ENCODE peak calls at places on chromosomes 3 and 15, in ten cellular contexts. K, I, V, E, N, J, Z, B, P and O are unnamed samples.

GRCh38 chr3:147298511-147298982 is 107.8 kb downstream of the ZIC4 start:
- DNase-seq in P (peak), V (peak), B (peak), Z (peak), E (no peak), N (peak), J (no peak), K (no peak), I (no peak), O (peak)

GRCh38 chr3:42085641-42086376 is 5.3 kb upstream of the TRAK1 start:
- DNase-seq in P (no peak), E (no peak), J (no peak), B (no peak), Z (no peak), K (no peak), N (no peak), I (no peak), V (no peak), O (no peak)

GRCh38 chr3:49295489-49296058 is 18.5 kb upstream of the C3orf62 start:
- DNase-seq in B (peak), N (no peak), E (peak), Z (peak), V (no peak), J (no peak), I (peak), K (no peak), P (peak), O (no peak)

GRCh38 chr3:36648241-36649034 is 115.9 kb downstream of the DCLK3 start:
- DNase-seq in K (no peak), P (peak), Z (peak), N (peak), B (peak), E (no peak), J (no peak), I (no peak), V (peak), O (peak)

GRCh38 chr3:72538070-72538745 is 310.0 kb downstream of the SHQ1 start:
- DNase-seq in Z (no peak), K (no peak), B (no peak), N (no peak), J (no peak), P (no peak), I (no peak), E (no peak), V (no peak), O (no peak)

GRCh38 chr3:107106316-107106715 is 270.9 kb upstream of the CCDC54 start:
- DNase-seq in J (no peak), N (no peak), P (peak), I (no peak), E (no peak), Z (peak), K (no peak), V (no peak), B (no peak), O (no peak)

GRCh38 chr3:195411831-195412230 is 31.0 kb downstream of the ACAP2 start:
- DNase-seq in B (no peak), V (no peak), E (no peak), J (no peak), Z (peak), I (no peak), N (peak), K (no peak), P (peak), O (no peak)

GRCh38 chr15:66716668-66717025 is 14.6 kb downstream of the SMAD6 start:
- DNase-seq in V (no peak), Z (no peak), K (no peak), E (no peak), P (no peak), B (no peak), I (no peak), J (no peak), N (no peak), O (no peak)

GRCh38 chr15:90239371-90239770 is 5.4 kb downstream of the GDPGP1 start:
- DNase-seq in V (no peak), B (no peak), N (no peak), I (no peak), P (no peak), K (no peak), Z (no peak), E (no peak), J (no peak), O (no peak)

GRCh38 chr3:187165144-187165543 is 25.8 kb upstream of the RPL39L start:
- DNase-seq in K (no peak), Z (peak), N (no peak), J (no peak), I (peak), E (peak), V (peak), P (peak), B (peak), O (no peak)

GRCh38 chr3:185659942-185660921 is 74.1 kb downstream of the SENP2 start:
- DNase-seq in V (peak), I (peak), B (peak), N (no peak), P (peak), J (no peak), E (peak), K (peak), Z (peak), O (peak)

GRCh38 chr3:39541917-39542329 is 74.4 kb downstream of the MOBP start:
- DNase-seq in E (peak), J (no peak), K (no peak), B (no peak), Z (peak), P (peak), I (peak), N (no peak), V (no peak), O (no peak)

GRCh38 chr3:192851821-192852352 is 65.8 kb downstream of the MB21D2 start:
- DNase-seq in V (peak), K (peak), J (no peak), N (no peak), Z (peak), P (peak), B (no peak), E (no peak), I (no peak), O (peak)

GRCh38 chr3:148943531-148944200 is 47.7 kb upstream of the GYG1 start:
- DNase-seq in Z (peak), B (peak), V (peak), K (no peak), N (peak), J (peak), I (peak), P (peak), E (peak), O (peak)

GRCh38 chr3:194905696-194906095 is 220.0 kb downstream of the FAM43A start:
- DNase-seq in V (no peak), B (peak), N (no peak), P (peak), K (no peak), Z (peak), J (no peak), E (no peak), I (no peak), O (no peak)

GRCh38 chr3:179551383-179551782 is 11.3 kb upstream of the ACTL6A start:
- DNase-seq in J (no peak), E (peak), P (peak), N (no peak), B (no peak), V (no peak), Z (no peak), K (no peak), I (no peak), O (no peak)

GRCh38 chr15:77002436-77002835 is 7.5 kb downstream of the PSTPIP1 start:
- DNase-seq in V (no peak), B (no peak), J (no peak), I (no peak), N (no peak), K (no peak), E (peak), P (no peak), Z (no peak), O (no peak)

GRCh38 chr15:77001966-77002365 is 7.0 kb downstream of the PSTPIP1 start:
- DNase-seq in I (no peak), V (no peak), P (no peak), Z (no peak), K (peak), N (no peak), B (no peak), J (no peak), E (no peak), O (no peak)

GRCh38 chr15:77004189-77004588 is 9.3 kb downstream of the PSTPIP1 start:
- DNase-seq in K (peak), E (peak), V (no peak), N (no peak), P (no peak), J (peak), B (no peak), I (no peak), Z (no peak), O (no peak)

GRCh38 chr15:77001351-77001750 is 6.4 kb downstream of the PSTPIP1 start:
- DNase-seq in N (no peak), Z (no peak), K (peak), E (no peak), B (no peak), I (no peak), V (no peak), J (no peak), P (no peak), O (no peak)

GRCh38 chr15:77002954-77003912 is 8.3 kb downstream of the PSTPIP1 start:
- DNase-seq in P (no peak), J (peak), E (peak), Z (no peak), K (peak), B (no peak), I (no peak), V (no peak), N (no peak), O (no peak)
- H3K4me3 ChIP-seq in P (no peak), J (no peak), E (peak), Z (no peak), K (no peak), B (no peak), I (no peak), V (no peak), N (no peak), O (no peak)

DNA sequence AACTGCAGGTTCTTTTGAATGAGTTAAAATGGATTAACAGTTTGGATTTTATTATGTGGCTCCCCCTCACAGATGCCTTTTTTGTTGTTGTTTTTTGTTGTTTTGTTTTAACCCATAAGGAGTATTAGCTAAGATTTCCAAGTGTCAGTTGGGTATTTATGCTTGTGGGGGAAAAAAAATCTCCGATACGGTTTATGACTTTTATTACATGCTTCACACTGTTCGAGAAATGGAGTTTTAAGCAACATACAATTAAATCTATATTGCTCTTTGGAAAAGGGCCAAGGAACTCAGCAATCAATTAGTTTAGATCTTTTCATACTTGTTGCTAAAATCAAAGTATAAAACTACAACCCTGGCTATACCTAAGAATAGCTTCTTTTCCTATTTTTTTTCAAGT is 15.9 kb downstream of the NR2F2 start:
- DNase-seq in V (no peak), I (no peak), E (no peak), K (no peak), N (no peak), J (no peak), Z (no peak), B (no peak), P (no peak), O (no peak)
- H3K4me3 ChIP-seq in V (no peak), I (peak), E (no peak), K (peak), N (no peak), J (peak), Z (peak), B (peak), P (no peak), O (no peak)

GRCh38 chr15:33111051-33111451 is 83.5 kb downstream of the FMN1 start:
- DNase-seq in E (no peak), J (no peak), I (no peak), B (no peak), N (no peak), K (no peak), P (peak), V (no peak), Z (peak), O (no peak)

GRCh38 chr15:33113666-33114483 is 80.6 kb downstream of the FMN1 start:
- DNase-seq in B (no peak), N (no peak), P (no peak), V (no peak), I (no peak), Z (no peak), E (no peak), J (no peak), K (no peak), O (no peak)

GRCh38 chr15:33115191-33115861 is 79.2 kb downstream of the FMN1 start:
- DNase-seq in K (no peak), E (no peak), I (peak), P (peak), Z (no peak), J (no peak), B (no peak), N (no peak), V (no peak), O (no peak)

GRCh38 chr15:33114484-33114767 is 80.1 kb downstream of the FMN1 start:
- DNase-seq in N (no peak), J (no peak), B (no peak), P (peak), E (no peak), I (no peak), K (no peak), V (no peak), Z (no peak), O (no peak)

GRCh38 chr15:33112541-33113105 is 81.9 kb downstream of the FMN1 start:
- DNase-seq in P (no peak), Z (no peak), I (no peak), E (no peak), B (no peak), K (no peak), V (no peak), J (no peak), N (no peak), O (no peak)
- H3K4me3 ChIP-seq in P (no peak), Z (no peak), I (no peak), E (no peak), B (no peak), K (no peak), V (no peak), J (no peak), N (no peak), O (no peak)

DNA sequence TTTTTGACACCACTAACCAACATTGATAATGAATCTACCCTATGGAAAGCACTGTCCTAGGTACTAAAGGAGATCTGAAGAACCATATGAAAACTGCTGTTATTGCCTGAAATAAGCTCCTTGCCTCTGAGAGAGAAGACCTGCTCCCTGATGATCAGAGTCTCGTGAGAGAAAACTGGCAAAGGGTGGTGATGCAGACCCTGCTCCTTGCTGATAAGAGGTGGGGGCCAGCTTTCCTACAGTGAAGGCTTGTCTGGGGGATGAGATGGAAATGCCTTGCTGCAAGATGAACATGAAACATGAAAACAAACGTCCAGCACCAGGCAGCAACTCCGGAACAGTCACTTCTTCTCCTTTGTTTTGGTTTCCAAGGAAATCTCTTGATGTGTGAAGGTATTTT is 31.9 kb downstream of the RASGRP1 start:
- DNase-seq in I (no peak), V (no peak), P (no peak), Z (no peak), N (no peak), B (no peak), J (no peak), K (no peak), E (no peak), O (no peak)
- H3K4me3 ChIP-seq in I (no peak), V (no peak), P (no peak), Z (no peak), N (no peak), B (no peak), J (no peak), K (no peak), E (no peak), O (no peak)

DNA sequence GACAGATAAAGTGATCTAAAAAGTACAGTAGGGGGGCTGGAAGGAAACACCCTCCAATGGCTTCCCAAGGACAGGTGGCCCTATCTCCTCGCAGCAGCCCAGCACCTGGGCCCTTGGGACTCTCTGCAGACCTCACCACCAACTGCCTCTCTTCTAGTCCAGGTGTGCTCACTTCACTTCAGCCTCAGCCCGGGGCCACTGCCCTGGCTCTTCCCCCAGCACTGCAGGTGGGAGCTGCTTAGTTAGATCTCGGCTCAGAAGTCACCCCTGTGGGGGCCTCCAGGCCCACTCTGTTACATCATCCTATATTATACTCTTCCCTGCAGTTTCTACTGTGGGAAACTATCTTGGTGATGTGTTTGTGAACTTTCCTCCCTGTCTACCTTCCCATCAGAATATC is 2.0 kb downstream of the KLF15 start:
- DNase-seq in N (no peak), P (no peak), J (no peak), K (peak), B (no peak), Z (no peak), V (no peak), I (no peak), E (no peak), O (no peak)
- H3K4me3 ChIP-seq in N (no peak), P (no peak), J (peak), K (peak), B (no peak), Z (peak), V (peak), I (peak), E (no peak), O (no peak)

GRCh38 chr15:100787567-100787941 is 92.1 kb upstream of the ALDH1A3 start:
- DNase-seq in V (no peak), I (no peak), Z (no peak), P (no peak), B (no peak), K (peak), N (no peak), J (no peak), E (no peak), O (no peak)

GRCh38 chr15:100785181-100786138 is 94.2 kb upstream of the ALDH1A3 start:
- DNase-seq in B (no peak), V (no peak), I (no peak), N (no peak), P (no peak), Z (no peak), E (no peak), K (peak), J (no peak), O (no peak)

GRCh38 chr15:100788080-100788730 is 91.4 kb upstream of the ALDH1A3 start:
- DNase-seq in K (no peak), Z (no peak), P (no peak), E (no peak), J (no peak), V (no peak), B (no peak), N (no peak), I (no peak), O (no peak)

GRCh38 chr15:100786139-100786531 is 93.5 kb upstream of the ALDH1A3 start:
- DNase-seq in V (no peak), P (no peak), E (no peak), B (no peak), N (no peak), Z (no peak), J (no peak), K (no peak), I (no peak), O (no peak)

GRCh38 chr15:100786901-100787566 is 92.6 kb upstream of the ALDH1A3 start:
- DNase-seq in V (no peak), N (no peak), J (no peak), P (no peak), Z (no peak), K (peak), B (no peak), I (no peak), E (no peak), O (no peak)
- H3K4me3 ChIP-seq in V (no peak), N (no peak), J (no peak), P (no peak), Z (no peak), K (no peak), B (no peak), I (no peak), E (no peak), O (no peak)

DNA sequence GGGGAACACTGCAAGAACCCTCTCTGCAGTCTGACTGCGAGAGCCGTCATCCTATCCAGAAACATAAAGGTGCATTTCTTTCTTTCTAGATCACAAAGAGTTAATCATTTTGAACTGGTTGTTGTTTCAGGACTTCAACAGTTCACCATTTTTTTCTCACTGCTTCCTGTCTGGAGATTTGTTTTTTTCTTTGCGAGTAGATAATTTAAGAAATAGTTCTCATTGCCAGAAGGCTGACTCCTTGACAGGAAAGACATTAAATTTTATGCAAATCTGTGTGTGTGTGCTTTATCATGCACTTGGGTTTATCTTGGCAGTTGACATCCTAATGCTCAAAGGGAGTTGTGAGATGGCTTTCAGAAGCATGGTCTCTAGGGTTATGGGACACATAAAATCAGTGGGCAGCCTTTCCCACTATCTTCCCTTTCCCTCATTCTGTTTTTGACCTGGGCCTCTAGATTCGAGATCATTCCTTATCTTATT is 123.5 kb upstream of the TBL1XR1 start:
- DNase-seq in B (no peak), I (peak), N (no peak), E (no peak), Z (peak), P (no peak), J (no peak), K (no peak), V (no peak), O (no peak)
- H3K4me3 ChIP-seq in B (no peak), I (no peak), N (no peak), E (no peak), Z (no peak), P (no peak), J (no peak), K (no peak), V (no peak), O (no peak)

GRCh38 chr15:92800013-92800412 is 100.1 kb upstream of the CHD2 start:
- DNase-seq in N (no peak), E (no peak), Z (no peak), B (no peak), I (no peak), P (no peak), J (no peak), V (no peak), K (no peak), O (no peak)

GRCh38 chr15:92801774-92802464 is 98.2 kb upstream of the CHD2 start:
- DNase-seq in P (peak), E (no peak), N (peak), B (no peak), J (peak), K (peak), Z (peak), V (peak), I (no peak), O (no peak)

GRCh38 chr15:92803536-92803851 is 96.6 kb upstream of the CHD2 start:
- DNase-seq in E (no peak), P (no peak), Z (no peak), K (no peak), V (no peak), I (no peak), B (no peak), N (no peak), J (no peak), O (no peak)

GRCh38 chr15:92803852-92804609 is 96.1 kb upstream of the CHD2 start:
- DNase-seq in V (peak), Z (peak), K (peak), P (peak), B (peak), N (peak), J (peak), E (no peak), I (no peak), O (peak)

DNA sequence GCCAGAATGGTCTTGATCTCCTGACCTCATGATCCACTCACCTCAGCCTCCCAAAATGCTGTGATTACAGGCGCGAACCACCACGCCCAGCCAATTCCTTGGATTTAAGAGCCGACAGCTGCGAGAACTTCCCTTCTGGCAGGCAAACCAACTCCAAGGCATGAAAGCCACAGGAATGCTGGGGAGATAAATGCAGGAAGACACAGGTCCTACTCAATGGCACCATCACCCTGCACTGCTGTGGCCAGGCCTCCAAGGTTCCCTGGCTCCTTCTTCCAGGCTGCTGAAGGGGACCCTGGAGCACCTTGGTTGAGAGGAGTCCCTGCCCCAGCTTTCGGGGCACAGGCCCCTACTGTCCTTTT is 98.7 kb upstream of the CHD2 start:
- DNase-seq in N (peak), I (no peak), P (peak), K (no peak), V (peak), Z (peak), J (no peak), E (no peak), B (no peak), O (no peak)
- H3K4me3 ChIP-seq in N (no peak), I (no peak), P (no peak), K (no peak), V (no peak), Z (no peak), J (no peak), E (no peak), B (no peak), O (no peak)